ENCODE peak calls at places on chromosomes 3 and 15, in seven cellular contexts. One of them, this sample, is unnamed.

GRCh38 chr3:72663429-72663828 is 184.8 kb downstream of the SHQ1 start:
- DNase-seq in A549: no peak
- DNase-seq in fibroblast of mammary gland: no peak
- DNase-seq in adrenal gland: no peak
- DNase-seq in AG10803: peak; percentile 76
- DNase-seq in HFFc6: no peak
- DNase-seq in breast epithelium: no peak
- DNase-seq in this sample: no peak

GRCh38 chr15:78315686-78316085 is 16.3 kb upstream of the SKIC8 start:
- DNase-seq in A549: no peak
- DNase-seq in fibroblast of mammary gland: no peak
- DNase-seq in adrenal gland: no peak
- DNase-seq in AG10803: no peak
- DNase-seq in HFFc6: no peak
- DNase-seq in breast epithelium: no peak
- DNase-seq in this sample: no peak

GRCh38 chr3:128573707-128574162 is 76.9 kb downstream of the RPN1 start:
- DNase-seq in A549: no peak
- DNase-seq in fibroblast of mammary gland: no peak
- DNase-seq in adrenal gland: no peak
- DNase-seq in AG10803: no peak
- DNase-seq in HFFc6: no peak
- DNase-seq in breast epithelium: no peak
- DNase-seq in this sample: no peak

GRCh38 chr15:98123834-98124233 is 163.3 kb downstream of the ARRDC4 start:
- DNase-seq in A549: no peak
- DNase-seq in fibroblast of mammary gland: peak; percentile 22
- DNase-seq in adrenal gland: no peak
- DNase-seq in AG10803: peak; percentile 71
- DNase-seq in HFFc6: peak; percentile 48
- DNase-seq in breast epithelium: no peak
- DNase-seq in this sample: no peak

GRCh38 chr3:137012097-137012501 is 54.3 kb downstream of the IL20RB start:
- DNase-seq in A549: no peak
- DNase-seq in fibroblast of mammary gland: peak; percentile 83
- DNase-seq in adrenal gland: no peak
- DNase-seq in AG10803: peak; percentile 95
- DNase-seq in HFFc6: peak; percentile 33
- DNase-seq in breast epithelium: no peak
- DNase-seq in this sample: no peak

GRCh38 chr3:15439476-15439875 is 12.1 kb downstream of the EAF1 start:
- DNase-seq in A549: no peak
- DNase-seq in fibroblast of mammary gland: peak; percentile 72
- DNase-seq in adrenal gland: peak; percentile 48
- DNase-seq in AG10803: peak; percentile 36
- DNase-seq in HFFc6: peak; percentile 10
- DNase-seq in breast epithelium: no peak
- DNase-seq in this sample: no peak

GRCh38 chr3:9976736-9977709 is 9.6 kb downstream of the EMC3 start:
- DNase-seq in A549: peak; percentile 63
- DNase-seq in fibroblast of mammary gland: peak; percentile 99
- DNase-seq in adrenal gland: peak; percentile 91
- DNase-seq in AG10803: peak; percentile 99
- DNase-seq in HFFc6: peak; percentile 97
- DNase-seq in breast epithelium: peak; percentile 69
- DNase-seq in this sample: no peak

GRCh38 chr15:64921711-64922110 is 10.0 kb downstream of the ANKDD1A start:
- DNase-seq in A549: no peak
- DNase-seq in fibroblast of mammary gland: no peak
- DNase-seq in adrenal gland: no peak
- DNase-seq in AG10803: no peak
- DNase-seq in HFFc6: no peak
- DNase-seq in breast epithelium: no peak
- DNase-seq in this sample: no peak

GRCh38 chr15:24957691-24958090 is 2.9 kb downstream of the SNRPN start:
- DNase-seq in A549: no peak
- DNase-seq in fibroblast of mammary gland: no peak
- DNase-seq in adrenal gland: peak; percentile 18
- DNase-seq in AG10803: no peak
- DNase-seq in HFFc6: no peak
- DNase-seq in breast epithelium: no peak
- DNase-seq in this sample: no peak

GRCh38 chr3:24100694-24101402 is 155.8 kb downstream of the NR1D2 start:
- DNase-seq in A549: no peak
- DNase-seq in fibroblast of mammary gland: peak; percentile 31
- DNase-seq in adrenal gland: peak; percentile 16
- DNase-seq in AG10803: peak; percentile 34
- DNase-seq in HFFc6: no peak
- DNase-seq in breast epithelium: no peak
- DNase-seq in this sample: no peak

GRCh38 chr15:80525853-80526252 is 121.7 kb downstream of the ARNT2 start:
- DNase-seq in A549: no peak
- DNase-seq in fibroblast of mammary gland: no peak
- DNase-seq in adrenal gland: no peak
- DNase-seq in AG10803: no peak
- DNase-seq in HFFc6: no peak
- DNase-seq in breast epithelium: no peak
- DNase-seq in this sample: no peak

GRCh38 chr3:13204177-13204581 is 130.9 kb upstream of the IQSEC1 start:
- DNase-seq in A549: no peak
- DNase-seq in fibroblast of mammary gland: no peak
- DNase-seq in adrenal gland: no peak
- DNase-seq in AG10803: no peak
- DNase-seq in HFFc6: no peak
- DNase-seq in breast epithelium: peak; percentile 45
- DNase-seq in this sample: no peak

GRCh38 chr15:29129221-29129620 is 140.4 kb downstream of the NSMCE3 start:
- DNase-seq in A549: no peak
- DNase-seq in fibroblast of mammary gland: no peak
- DNase-seq in adrenal gland: no peak
- DNase-seq in AG10803: no peak
- DNase-seq in HFFc6: no peak
- DNase-seq in breast epithelium: no peak
- DNase-seq in this sample: no peak

GRCh38 chr15:29131336-29132109 is 138.1 kb downstream of the NSMCE3 start:
- DNase-seq in A549: no peak
- DNase-seq in fibroblast of mammary gland: no peak
- DNase-seq in adrenal gland: no peak
- DNase-seq in AG10803: no peak
- DNase-seq in HFFc6: no peak
- DNase-seq in breast epithelium: no peak
- DNase-seq in this sample: no peak

GRCh38 chr15:29129903-29130302 is 139.7 kb downstream of the NSMCE3 start:
- DNase-seq in A549: no peak
- DNase-seq in fibroblast of mammary gland: no peak
- DNase-seq in adrenal gland: no peak
- DNase-seq in AG10803: no peak
- DNase-seq in HFFc6: no peak
- DNase-seq in breast epithelium: no peak
- DNase-seq in this sample: no peak

GRCh38 chr15:29132110-29132420 is 137.6 kb downstream of the NSMCE3 start:
- DNase-seq in A549: no peak
- DNase-seq in fibroblast of mammary gland: no peak
- DNase-seq in adrenal gland: no peak
- DNase-seq in AG10803: no peak
- DNase-seq in HFFc6: no peak
- DNase-seq in breast epithelium: peak; percentile 50
- DNase-seq in this sample: no peak

DNA sequence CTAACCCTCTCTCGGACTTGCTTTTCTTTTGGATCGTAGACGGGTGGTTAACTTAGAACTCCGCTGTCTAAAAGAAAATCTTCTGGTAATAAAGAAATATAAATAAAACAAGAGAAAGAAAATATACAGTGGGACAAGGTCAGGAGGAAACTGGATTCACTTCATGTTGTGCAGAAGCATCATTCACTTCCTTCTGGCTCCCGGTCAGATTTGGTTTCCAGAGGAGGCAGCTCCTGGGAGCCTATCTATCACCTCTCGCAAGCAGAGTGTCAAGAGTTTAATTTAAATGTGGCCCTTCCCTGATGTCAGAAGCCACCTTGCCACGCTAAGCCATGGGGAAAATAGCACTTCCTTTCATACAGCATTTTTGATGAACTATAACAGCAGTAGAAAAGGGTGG is 139.2 kb downstream of the NSMCE3 start:
- DNase-seq in A549: no peak
- DNase-seq in fibroblast of mammary gland: no peak
- DNase-seq in adrenal gland: no peak
- DNase-seq in AG10803: no peak
- DNase-seq in HFFc6: no peak
- DNase-seq in breast epithelium: no peak
- DNase-seq in this sample: no peak
- TF ChIP-seq CTCF in A549: no peak
- TF ChIP-seq CTCF in fibroblast of mammary gland: no peak
- TF ChIP-seq CTCF in adrenal gland: no peak
- TF ChIP-seq CTCF in AG10803: no peak
- TF ChIP-seq CTCF in HFFc6: no peak
- TF ChIP-seq CTCF in breast epithelium: no peak
- TF ChIP-seq CTCF in this sample: no peak

GRCh38 chr3:46372492-46373359 is 2.0 kb downstream of the CCR5 start:
- DNase-seq in A549: no peak
- DNase-seq in fibroblast of mammary gland: peak; percentile 37
- DNase-seq in adrenal gland: no peak
- DNase-seq in AG10803: peak; percentile 35
- DNase-seq in HFFc6: peak; percentile 35
- DNase-seq in breast epithelium: no peak
- DNase-seq in this sample: no peak
- TF ChIP-seq CTCF in A549: peak; percentile 17
- TF ChIP-seq CTCF in fibroblast of mammary gland: peak; percentile 67
- TF ChIP-seq CTCF in adrenal gland: peak; percentile 34
- TF ChIP-seq CTCF in AG10803: peak; percentile 72
- TF ChIP-seq CTCF in HFFc6: peak; percentile 78
- TF ChIP-seq CTCF in breast epithelium: peak; percentile 14
- TF ChIP-seq CTCF in this sample: peak; percentile 69

DNA sequence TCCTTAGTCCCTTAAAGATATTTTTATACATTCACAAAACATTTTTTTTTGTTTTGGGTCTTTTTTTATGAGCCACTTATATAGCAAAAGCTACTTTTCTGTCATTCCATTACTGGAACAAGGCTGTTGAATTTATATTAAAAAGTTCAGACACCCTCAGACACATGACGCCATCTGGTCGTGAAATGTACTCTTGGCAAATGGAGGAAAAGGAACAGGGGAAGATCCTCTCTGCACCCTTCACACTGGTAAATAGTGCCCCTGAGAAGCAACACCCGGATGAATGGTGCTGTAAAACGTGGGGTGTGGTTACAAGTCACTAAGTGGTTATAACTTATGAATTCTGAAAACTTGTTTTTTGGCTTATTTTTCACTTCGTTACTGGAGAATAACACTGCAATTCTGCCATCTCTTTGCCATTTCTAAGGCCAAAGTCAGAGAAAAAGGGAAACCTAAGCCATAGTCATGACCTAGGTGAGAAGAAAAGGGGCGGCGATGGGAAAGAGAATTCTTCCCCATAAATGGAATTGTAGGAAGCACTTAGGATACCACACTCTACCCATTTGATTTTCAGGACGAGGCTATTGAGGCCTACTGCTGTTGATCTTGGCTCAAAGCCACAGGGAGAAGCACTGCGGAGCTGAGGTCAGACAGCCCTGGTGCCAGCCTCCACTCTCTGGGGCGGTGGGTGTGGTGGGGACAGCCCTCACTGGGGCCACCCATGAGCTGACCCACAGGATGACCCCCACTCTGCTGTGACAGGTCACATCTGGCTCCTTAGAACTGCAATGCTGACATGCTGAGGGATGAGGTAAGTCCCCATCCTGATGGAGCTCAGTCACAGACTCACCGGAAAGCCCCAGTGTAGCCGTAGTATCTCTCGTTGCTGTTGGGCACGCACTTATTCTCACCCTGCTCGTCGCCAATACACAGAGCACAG is 21.8 kb downstream of the LTF start:
- DNase-seq in A549: peak; percentile 28
- DNase-seq in fibroblast of mammary gland: peak; percentile 52
- DNase-seq in adrenal gland: no peak
- DNase-seq in AG10803: no peak
- DNase-seq in HFFc6: peak; percentile 36
- DNase-seq in breast epithelium: no peak
- DNase-seq in this sample: no peak
- TF ChIP-seq CTCF in A549: peak; percentile 63
- TF ChIP-seq CTCF in fibroblast of mammary gland: peak; percentile 52
- TF ChIP-seq CTCF in adrenal gland: no peak
- TF ChIP-seq CTCF in AG10803: no peak
- TF ChIP-seq CTCF in HFFc6: peak; percentile 78
- TF ChIP-seq CTCF in breast epithelium: peak; percentile 53
- TF ChIP-seq CTCF in this sample: peak; percentile 62

DNA sequence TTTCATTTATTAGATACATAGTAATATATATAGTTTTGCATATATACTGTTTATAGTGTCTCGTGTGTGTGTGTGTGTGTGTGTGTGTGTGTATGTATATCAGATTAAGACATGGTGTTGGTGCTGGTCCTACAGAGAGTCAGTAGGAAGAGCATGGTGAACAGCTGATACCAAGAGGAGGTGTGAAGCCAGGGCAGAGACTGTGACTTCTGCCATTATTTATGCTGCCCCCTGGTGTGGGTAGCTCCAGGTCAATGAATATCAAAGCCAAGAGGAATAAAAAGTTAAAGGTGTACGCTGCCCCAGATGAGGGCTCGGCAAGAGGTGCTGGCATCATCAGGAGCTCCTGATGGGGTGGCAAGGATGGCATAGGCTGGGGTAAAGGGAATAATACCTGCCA is 299.5 kb upstream of the RASGRP1 start:
- DNase-seq in A549: no peak
- DNase-seq in fibroblast of mammary gland: no peak
- DNase-seq in adrenal gland: no peak
- DNase-seq in AG10803: no peak
- DNase-seq in HFFc6: no peak
- DNase-seq in breast epithelium: no peak
- DNase-seq in this sample: no peak
- TF ChIP-seq CTCF in A549: no peak
- TF ChIP-seq CTCF in fibroblast of mammary gland: peak; percentile 17
- TF ChIP-seq CTCF in adrenal gland: no peak
- TF ChIP-seq CTCF in AG10803: peak; percentile 29
- TF ChIP-seq CTCF in HFFc6: peak; percentile 38
- TF ChIP-seq CTCF in breast epithelium: no peak
- TF ChIP-seq CTCF in this sample: no peak

This sample was measured in GM13977.